ENCODE peak calls at places on chromosomes 16 and 17, in six cellular contexts. One of them, this sample, is unnamed.

GRCh38 chr16:9058211-9058610 is 33.2 kb upstream of the HAPSTR1 start:
- DNase-seq in HFFc6: no peak
- DNase-seq in cardiac fibroblast: no peak
- DNase-seq in coronary artery: no peak
- DNase-seq in EL: no peak
- DNase-seq in activated CD4-positive, CD25-positive, alpha-beta regulatory T cell: no peak
- DNase-seq in this sample: no peak

GRCh38 chr17:47297661-47298400 is 25.9 kb upstream of the EFCAB13 start:
- DNase-seq in HFFc6: no peak
- DNase-seq in cardiac fibroblast: no peak
- DNase-seq in coronary artery: peak; percentile 62
- DNase-seq in EL: no peak
- DNase-seq in activated CD4-positive, CD25-positive, alpha-beta regulatory T cell: no peak
- DNase-seq in this sample: no peak

GRCh38 chr16:11530171-11530940 is 56.4 kb downstream of the LITAF start:
- DNase-seq in HFFc6: no peak
- DNase-seq in cardiac fibroblast: no peak
- DNase-seq in coronary artery: no peak
- DNase-seq in EL: no peak
- DNase-seq in activated CD4-positive, CD25-positive, alpha-beta regulatory T cell: no peak
- DNase-seq in this sample: no peak

GRCh38 chr17:76868669-76869208 is 535 bp downstream of the MGAT5B start:
- DNase-seq in HFFc6: no peak
- DNase-seq in cardiac fibroblast: no peak
- DNase-seq in coronary artery: no peak
- DNase-seq in EL: peak; percentile 31
- DNase-seq in activated CD4-positive, CD25-positive, alpha-beta regulatory T cell: no peak
- DNase-seq in this sample: no peak

GRCh38 chr17:29588017-29588557 is 1.4 kb downstream of the GIT1 start:
- DNase-seq in HFFc6: no peak
- DNase-seq in cardiac fibroblast: no peak
- DNase-seq in coronary artery: no peak
- DNase-seq in EL: no peak
- DNase-seq in activated CD4-positive, CD25-positive, alpha-beta regulatory T cell: no peak
- DNase-seq in this sample: no peak

GRCh38 chr17:54754560-54754959 is 146.1 kb upstream of the TOM1L1 start:
- DNase-seq in HFFc6: no peak
- DNase-seq in cardiac fibroblast: no peak
- DNase-seq in coronary artery: no peak
- DNase-seq in EL: no peak
- DNase-seq in activated CD4-positive, CD25-positive, alpha-beta regulatory T cell: no peak
- DNase-seq in this sample: no peak

GRCh38 chr16:12545792-12546342 is 257.8 kb downstream of the CPPED1 start:
- DNase-seq in HFFc6: no peak
- DNase-seq in cardiac fibroblast: no peak
- DNase-seq in coronary artery: no peak
- DNase-seq in EL: no peak
- DNase-seq in activated CD4-positive, CD25-positive, alpha-beta regulatory T cell: no peak
- DNase-seq in this sample: no peak

GRCh38 chr16:2954228-2954627 is 9.8 kb upstream of the KREMEN2 start:
- DNase-seq in HFFc6: no peak
- DNase-seq in cardiac fibroblast: no peak
- DNase-seq in coronary artery: no peak
- DNase-seq in EL: no peak
- DNase-seq in activated CD4-positive, CD25-positive, alpha-beta regulatory T cell: no peak
- DNase-seq in this sample: no peak

GRCh38 chr17:59848778-59849177 is 44.0 kb downstream of the TUBD1 start:
- DNase-seq in HFFc6: no peak
- DNase-seq in cardiac fibroblast: peak; percentile 77
- DNase-seq in coronary artery: no peak
- DNase-seq in EL: no peak
- DNase-seq in activated CD4-positive, CD25-positive, alpha-beta regulatory T cell: no peak
- DNase-seq in this sample: no peak

GRCh38 chr16:61165797-61166196 is 870.4 kb downstream of the CDH8 start:
- DNase-seq in HFFc6: no peak
- DNase-seq in cardiac fibroblast: no peak
- DNase-seq in coronary artery: no peak
- DNase-seq in EL: no peak
- DNase-seq in activated CD4-positive, CD25-positive, alpha-beta regulatory T cell: no peak
- DNase-seq in this sample: no peak

GRCh38 chr16:28544998-28545397 is 6.2 kb upstream of the NUPR1 start:
- DNase-seq in HFFc6: no peak
- DNase-seq in cardiac fibroblast: no peak
- DNase-seq in coronary artery: no peak
- DNase-seq in EL: no peak
- DNase-seq in activated CD4-positive, CD25-positive, alpha-beta regulatory T cell: no peak
- DNase-seq in this sample: no peak

GRCh38 chr17:78974635-78975591 is 4.8 kb downstream of the LGALS3BP start:
- DNase-seq in HFFc6: peak; percentile 86
- DNase-seq in cardiac fibroblast: peak; percentile 69
- DNase-seq in coronary artery: peak; percentile 91
- DNase-seq in EL: peak; percentile 46
- DNase-seq in activated CD4-positive, CD25-positive, alpha-beta regulatory T cell: no peak
- DNase-seq in this sample: peak; percentile 80

GRCh38 chr17:42647778-42648177 is 11.3 kb upstream of the TUBG2 start:
- DNase-seq in HFFc6: no peak
- DNase-seq in cardiac fibroblast: no peak
- DNase-seq in coronary artery: no peak
- DNase-seq in EL: no peak
- DNase-seq in activated CD4-positive, CD25-positive, alpha-beta regulatory T cell: no peak
- DNase-seq in this sample: no peak

GRCh38 chr16:11125936-11126335 is 130.1 kb downstream of the SOCS1 start:
- DNase-seq in HFFc6: no peak
- DNase-seq in cardiac fibroblast: no peak
- DNase-seq in coronary artery: no peak
- DNase-seq in EL: no peak
- DNase-seq in activated CD4-positive, CD25-positive, alpha-beta regulatory T cell: no peak
- DNase-seq in this sample: no peak

GRCh38 chr17:59963738-59964454 is 644 bp downstream of the RNFT1 start:
- DNase-seq in HFFc6: peak; percentile 61
- DNase-seq in cardiac fibroblast: peak; percentile 64
- DNase-seq in coronary artery: no peak
- DNase-seq in EL: peak; percentile 62
- DNase-seq in activated CD4-positive, CD25-positive, alpha-beta regulatory T cell: no peak
- DNase-seq in this sample: peak; percentile 56

GRCh38 chr16:47995354-47995753 is 160.4 kb downstream of the ABCC12 start:
- DNase-seq in HFFc6: no peak
- DNase-seq in cardiac fibroblast: no peak
- DNase-seq in coronary artery: no peak
- DNase-seq in EL: no peak
- DNase-seq in activated CD4-positive, CD25-positive, alpha-beta regulatory T cell: no peak
- DNase-seq in this sample: no peak

GRCh38 chr17:9684955-9685621 is 39.8 kb downstream of the USP43 start:
- DNase-seq in HFFc6: no peak
- DNase-seq in cardiac fibroblast: no peak
- DNase-seq in coronary artery: no peak
- DNase-seq in EL: peak; percentile 7
- DNase-seq in activated CD4-positive, CD25-positive, alpha-beta regulatory T cell: no peak
- DNase-seq in this sample: no peak

GRCh38 chr17:43438626-43439529 is 40.1 kb downstream of the ARL4D start:
- DNase-seq in HFFc6: no peak
- DNase-seq in cardiac fibroblast: no peak
- DNase-seq in coronary artery: no peak
- DNase-seq in EL: no peak
- DNase-seq in activated CD4-positive, CD25-positive, alpha-beta regulatory T cell: no peak
- DNase-seq in this sample: no peak

GRCh38 chr17:79840204-79840988 is 1.2 kb upstream of the CBX4 start:
- DNase-seq in HFFc6: no peak
- DNase-seq in cardiac fibroblast: peak; percentile 58
- DNase-seq in coronary artery: no peak
- DNase-seq in EL: peak; percentile 36
- DNase-seq in activated CD4-positive, CD25-positive, alpha-beta regulatory T cell: no peak
- DNase-seq in this sample: no peak